ENCODE peak calls at places on chromosomes 11 and 22, in five cellular contexts. I is H1, X is GM12891, E is K562, V is GM12878. N is an unnamed sample.

GRCh38 chr11:65918211-65919150 is at the start of gene C11orf68:
- DNase-seq in V (no peak), X (peak; percentile 62), I (peak; percentile 55), E (no peak), N (no peak)

GRCh38 chr11:23990346-23990745 is 506.5 kb upstream of the LUZP2 start:
- DNase-seq in E (no peak), I (no peak), X (no peak), V (no peak), N (no peak)

GRCh38 chr22:30253205-30253852 is 6.8 kb upstream of the LIF start:
- DNase-seq in X (no peak), V (no peak), E (no peak), I (no peak), N (no peak)

GRCh38 chr11:129324533-129325175 is 51.0 kb upstream of the BARX2 start:
- DNase-seq in V (no peak), I (peak; percentile 42), E (no peak), X (no peak), N (no peak)

GRCh38 chr11:47062736-47063135 is 113.9 kb downstream of the ARFGAP2 start:
- DNase-seq in X (no peak), E (no peak), I (no peak), V (no peak), N (no peak)

GRCh38 chr11:123356539-123356938 is 73.5 kb upstream of the GRAMD1B start:
- DNase-seq in V (no peak), E (no peak), X (no peak), I (no peak), N (no peak)

GRCh38 chr22:19406281-19406811 is 25.2 kb downstream of the HIRA start:
- DNase-seq in V (no peak), E (peak; percentile 75), X (no peak), I (no peak), N (no peak)

GRCh38 chr11:23789938-23790371 is 706.9 kb upstream of the LUZP2 start:
- DNase-seq in V (no peak), E (no peak), X (no peak), I (no peak), N (no peak)

GRCh38 chr11:74142624-74143023 is 28.2 kb downstream of the C2CD3 start:
- DNase-seq in X (no peak), V (no peak), I (no peak), E (no peak), N (no peak)

GRCh38 chr11:27215471-27216267 is 147.3 kb downstream of the CCDC34 start:
- DNase-seq in I (peak; percentile 46), E (no peak), X (no peak), V (no peak), N (no peak)

GRCh38 chr11:56905936-56906335 is 82.8 kb upstream of the OR5AK2 start:
- DNase-seq in X (no peak), V (no peak), I (no peak), E (no peak), N (no peak)

GRCh38 chr11:101835465-101836063 is 79.2 kb upstream of the CEP126 start:
- DNase-seq in X (no peak), V (no peak), I (no peak), E (no peak), N (no peak)

GRCh38 chr11:123428221-123428631 is 1.8 kb upstream of the GRAMD1B start:
- DNase-seq in I (no peak), V (no peak), E (no peak), X (no peak), N (no peak)

DNA sequence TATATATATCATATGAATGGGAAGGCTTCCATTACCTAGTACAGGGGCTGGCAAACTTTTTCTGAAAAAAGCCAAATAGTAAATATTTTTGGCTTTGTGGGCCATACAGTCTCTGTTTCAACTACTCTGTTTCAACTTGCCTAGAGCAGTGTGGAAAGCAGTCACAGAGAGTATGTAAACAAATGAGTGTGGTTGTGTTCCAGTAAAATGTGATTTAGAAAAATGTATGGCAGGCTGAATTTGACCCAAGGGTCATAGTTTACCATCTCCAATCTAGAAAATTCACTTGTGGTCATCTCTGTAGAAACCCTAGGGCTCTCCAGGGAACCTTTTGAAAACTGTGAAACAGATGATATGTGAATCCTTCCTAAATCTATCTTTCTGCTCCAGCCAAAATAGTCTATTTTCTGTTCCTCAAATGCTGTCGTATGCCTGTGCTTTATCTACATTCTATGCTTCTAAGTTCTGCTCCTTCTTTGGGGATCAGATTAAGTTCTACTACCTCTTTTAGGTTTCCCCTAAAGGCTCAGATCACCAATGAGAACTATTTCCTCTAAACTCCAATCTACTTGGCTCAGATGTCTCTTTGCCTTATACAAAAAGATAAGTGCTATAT is 356.2 kb downstream of the METTL15 start:
- DNase-seq in I (no peak), V (no peak), X (no peak), E (no peak), N (no peak)
- TF ChIP-seq TAF1 in I (no peak), V (no peak), X (no peak), E (no peak), N (no peak)

GRCh38 chr11:7515544-7515943 is 1.7 kb downstream of the PPFIBP2 start:
- DNase-seq in I (no peak), V (no peak), X (no peak), E (no peak), N (no peak)

GRCh38 chr11:7511405-7511804 is 2.4 kb upstream of the PPFIBP2 start:
- DNase-seq in I (no peak), V (no peak), E (no peak), X (no peak), N (no peak)

GRCh38 chr11:7514099-7514725 is 413 bp downstream of the PPFIBP2 start:
- DNase-seq in I (no peak), X (peak; percentile 18), E (no peak), V (no peak), N (no peak)

GRCh38 chr11:7513210-7514098 is at the start of gene PPFIBP2:
- DNase-seq in X (peak; percentile 86), E (peak; percentile 97), I (peak; percentile 96), V (no peak), N (peak; percentile 90)

DNA sequence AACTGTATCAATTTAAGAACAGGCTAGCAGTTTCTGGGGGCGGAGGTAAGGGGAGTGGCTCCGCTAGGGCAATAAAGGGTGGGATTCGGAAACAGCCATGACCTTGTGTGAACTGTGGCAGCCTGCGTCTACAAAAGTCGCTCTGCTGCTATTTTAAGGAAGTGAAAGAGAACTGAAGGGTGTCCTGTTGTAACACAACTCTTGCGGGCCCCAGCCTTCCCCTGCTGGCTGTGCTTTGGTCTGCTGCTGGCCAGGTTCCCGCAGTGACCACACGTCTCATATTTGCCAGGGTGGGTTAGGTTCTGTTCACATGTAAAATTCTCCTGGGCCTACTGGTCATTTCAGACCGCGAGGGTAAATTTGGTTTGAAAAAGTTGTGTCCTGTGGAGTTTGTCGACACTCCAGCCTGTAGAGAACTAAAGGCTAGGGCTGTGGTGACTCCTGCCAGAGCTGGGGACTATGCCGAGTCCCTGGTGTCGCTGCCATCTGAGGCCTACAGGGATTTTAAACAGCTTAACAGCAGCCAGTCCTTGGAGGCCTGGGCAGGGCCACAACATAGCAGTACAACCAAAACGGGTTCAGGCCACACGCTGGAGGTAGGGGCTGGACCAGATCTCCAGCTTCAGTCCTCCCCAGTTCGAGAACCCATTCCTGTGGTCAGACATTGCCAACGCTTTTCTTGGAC is 1.1 kb upstream of the PPFIBP2 start:
- DNase-seq in I (no peak), E (no peak), X (peak; percentile 52), V (no peak), N (peak; percentile 52)
- TF ChIP-seq POLR2A in I (no peak), E (no peak), X (peak; percentile 68), V (peak; percentile 56), N (peak; percentile 30)

GRCh38 chr11:16942342-16942741 is 71.9 kb downstream of the PLEKHA7 start:
- DNase-seq in E (no peak), X (no peak), I (no peak), V (no peak), N (no peak)
- TF ChIP-seq TAF1 in E (no peak), X (no peak), I (no peak), V (no peak), N (no peak)

DNA sequence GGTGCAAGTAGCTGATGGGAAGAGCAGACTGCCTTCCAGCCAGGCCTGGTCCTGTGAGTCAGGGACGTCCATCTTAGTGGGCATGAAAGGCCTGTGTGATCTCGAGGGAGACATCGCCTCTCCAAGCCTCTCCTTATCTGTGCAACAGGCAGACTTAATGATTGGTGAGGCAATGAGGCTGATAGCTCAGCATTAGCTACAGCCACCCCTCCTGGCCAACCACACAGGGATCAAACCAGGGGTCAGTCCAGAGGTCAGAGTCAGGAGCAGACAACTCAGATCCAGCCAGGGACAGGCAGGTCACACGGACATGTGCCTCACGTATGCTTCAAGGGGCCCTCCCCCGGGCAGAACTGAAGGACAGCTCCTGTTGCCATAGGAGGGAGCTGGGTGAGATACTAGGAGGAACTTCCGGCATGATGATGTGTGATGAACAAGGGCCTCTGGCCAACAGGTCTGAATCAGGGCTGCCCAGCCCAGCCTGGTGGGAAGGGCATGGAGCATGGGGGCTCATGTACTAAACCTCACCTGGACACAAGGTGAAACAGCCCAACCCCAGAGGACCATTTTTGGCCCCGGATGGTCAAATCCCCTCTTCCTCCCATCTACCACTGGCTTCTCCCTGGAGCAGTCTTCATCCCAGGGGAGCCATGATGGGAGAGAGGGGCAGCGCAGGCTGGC is 2.8 kb upstream of the APOC3 start:
- DNase-seq in I (no peak), V (no peak), E (peak; percentile 39), X (no peak), N (no peak)
- TF ChIP-seq POLR2A in I (no peak), V (no peak), E (no peak), X (no peak), N (no peak)

DNA sequence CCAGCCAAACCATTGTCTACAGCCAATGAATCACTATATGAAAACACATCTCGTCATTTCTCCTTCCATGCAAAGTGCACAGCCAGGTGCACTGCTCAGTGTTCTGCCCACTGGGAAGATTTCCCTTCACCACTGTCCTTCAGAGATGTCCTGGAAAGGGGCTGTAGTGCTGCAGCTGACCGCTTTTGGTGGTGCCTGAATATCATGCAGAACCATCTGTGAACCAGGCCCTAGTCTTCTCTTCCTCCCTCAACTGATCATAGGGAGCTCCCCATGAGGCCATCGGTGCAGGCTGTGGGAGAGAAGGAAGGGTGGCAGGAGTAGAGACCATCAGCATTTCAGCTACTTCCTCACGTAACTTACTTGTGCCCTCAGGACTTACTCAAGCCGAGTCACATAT is 70.2 kb downstream of the GAB4 start:
- DNase-seq in E (no peak), V (no peak), I (no peak), X (no peak), N (no peak)
- TF ChIP-seq TAF1 in E (no peak), V (no peak), I (no peak), X (no peak), N (no peak)

GRCh38 chr11:77199346-77199745 is 71.3 kb downstream of the MYO7A start:
- DNase-seq in I (no peak), E (no peak), X (no peak), V (no peak), N (no peak)
- TF ChIP-seq POLR2A in I (no peak), E (no peak), X (no peak), V (no peak), N (no peak)

GRCh38 chr22:49926916-49927315 is 8.5 kb downstream of the CRELD2 start:
- DNase-seq in X (no peak), E (no peak), V (no peak), I (no peak), N (no peak)

GRCh38 chr22:49924113-49924833 is 5.8 kb downstream of the CRELD2 start:
- DNase-seq in E (no peak), V (no peak), I (no peak), X (no peak), N (no peak)

GRCh38 chr22:49923445-49923844 is 5.0 kb downstream of the CRELD2 start:
- DNase-seq in X (no peak), E (no peak), I (no peak), V (no peak), N (no peak)

GRCh38 chr22:49927483-49928184 is 9.2 kb downstream of the CRELD2 start:
- DNase-seq in I (no peak), E (no peak), V (no peak), X (no peak), N (no peak)

GRCh38 chr22:49925525-49926128 is 7.2 kb downstream of the CRELD2 start:
- DNase-seq in V (peak; percentile 71), E (no peak), X (peak; percentile 67), I (no peak), N (no peak)
- TF ChIP-seq TAF1 in V (peak; percentile 63), E (no peak), X (peak; percentile 33), I (no peak), N (no peak)

N was measured in GM12892.